ENCODE peak calls at places on chromosomes 12 and 14, in four cellular contexts. P is H54, H is hippocampal formation, L is NCI-H2081. E is an unnamed sample.

GRCh38 chr12:106721931-106722330 is 52.6 kb upstream of the RIC8B start:
- DNase-seq in H (no peak), P (no peak), L (no peak), E (no peak)

GRCh38 chr14:85539510-85539909 is 9.6 kb downstream of the FLRT2 start:
- DNase-seq in H (no peak), L (no peak), P (no peak), E (no peak)

GRCh38 chr12:113270709-113271009 is 49.4 kb downstream of the TPCN1 start:
- DNase-seq in H (no peak), L (no peak), P (no peak), E (no peak)

GRCh38 chr14:69226178-69226577 is 33.8 kb upstream of the GALNT16 start:
- DNase-seq in H (no peak), P (no peak), L (no peak), E (no peak)

GRCh38 chr12:54649825-54650224 is 1.7 kb upstream of the DCD start:
- DNase-seq in P (no peak), H (no peak), L (no peak), E (no peak)

GRCh38 chr14:73463411-73463810 is 5.1 kb upstream of the NUMB start:
- DNase-seq in H (peak), P (peak), L (no peak), E (peak)

GRCh38 chr14:57085801-57086200 is 182.9 kb downstream of the EXOC5 start:
- DNase-seq in P (no peak), L (peak), H (no peak), E (no peak)

GRCh38 chr12:114673169-114673833 is 10.7 kb downstream of the TBX3 start:
- DNase-seq in P (no peak), L (no peak), H (no peak), E (no peak)

GRCh38 chr12:103986823-103987222 is 21.2 kb downstream of the TDG start:
- DNase-seq in L (no peak), P (no peak), H (no peak), E (no peak)

GRCh38 chr12:11862794-11863193 is 207.9 kb upstream of the BCL2L14 start:
- DNase-seq in H (no peak), L (no peak), P (no peak), E (no peak)

GRCh38 chr14:69877492-69877891 is 1.7 kb upstream of the SMOC1 start:
- DNase-seq in H (no peak), P (peak), L (peak), E (no peak)

GRCh38 chr12:11965258-11965910 is 105.4 kb upstream of the BCL2L14 start:
- DNase-seq in L (no peak), P (no peak), H (no peak), E (no peak)

GRCh38 chr12:92107621-92108131 is 38.0 kb downstream of the BTG1 start:
- DNase-seq in H (no peak), P (no peak), L (peak), E (no peak)

E was measured in GOT3.